ENCODE peak calls at places on chromosomes 12 and 14, in six cellular contexts. S is uterus, Z is stomach, F is transverse colon, L is Peyer's patch, O is body of pancreas. W is an unnamed sample.

GRCh38 chr12:95608252-95609033 is 57.2 kb upstream of the USP44 start:
- DNase-seq in O (peak), S (peak), Z (peak), L (no peak), F (no peak), W (no peak)

GRCh38 chr12:30219047-30219446 is 435.3 kb upstream of the TMTC1 start:
- DNase-seq in L (no peak), F (no peak), S (no peak), Z (no peak), O (no peak), W (no peak)

GRCh38 chr14:91872517-91873470 is 5.5 kb upstream of the TC2N start:
- DNase-seq in O (peak), Z (peak), F (peak), S (peak), L (peak), W (peak)

GRCh38 chr12:1576410-1577240 is 17.8 kb downstream of the FBXL14 start:
- DNase-seq in F (no peak), L (no peak), Z (no peak), O (peak), S (peak), W (peak)

GRCh38 chr12:2535583-2536187 is 259.1 kb upstream of the FKBP4 start:
- DNase-seq in Z (no peak), S (no peak), F (no peak), O (no peak), L (no peak), W (no peak)

GRCh38 chr12:64595863-64596793 is 14.2 kb upstream of the RASSF3 start:
- DNase-seq in S (no peak), F (no peak), L (no peak), O (no peak), Z (no peak), W (no peak)

GRCh38 chr14:50318031-50318626 is 6.0 kb downstream of the DMAC2L start:
- DNase-seq in Z (no peak), L (no peak), O (no peak), F (no peak), S (no peak), W (no peak)

GRCh38 chr12:113203852-113204760 is 17.2 kb upstream of the TPCN1 start:
- DNase-seq in S (no peak), F (no peak), L (no peak), O (no peak), Z (no peak), W (no peak)

GRCh38 chr14:71261206-71261605 is 353.9 kb downstream of the PCNX1 start:
- DNase-seq in S (no peak), Z (no peak), F (no peak), L (no peak), O (no peak), W (no peak)

GRCh38 chr12:109715310-109716091 is 1.9 kb downstream of the FAM222A start:
- DNase-seq in F (peak), S (no peak), O (peak), L (no peak), Z (peak), W (no peak)

GRCh38 chr12:64491718-64492117 is 39.8 kb downstream of the TBK1 start:
- DNase-seq in L (no peak), O (no peak), F (no peak), S (no peak), Z (no peak), W (no peak)

GRCh38 chr12:33588082-33588712 is 148.6 kb upstream of the SYT10 start:
- DNase-seq in F (no peak), S (no peak), L (no peak), O (no peak), Z (no peak), W (peak)

GRCh38 chr14:24078146-24078545 is 6.8 kb downstream of the CPNE6 start:
- DNase-seq in L (no peak), S (no peak), Z (no peak), O (no peak), F (no peak), W (no peak)

GRCh38 chr12:111993290-111994150 is 19.4 kb downstream of the TMEM116 start:
- DNase-seq in Z (no peak), S (no peak), O (no peak), F (no peak), L (no peak), W (no peak)

GRCh38 chr14:59463773-59464650 is 1.2 kb downstream of the GPR135 start:
- DNase-seq in O (peak), S (no peak), Z (no peak), F (peak), L (peak), W (no peak)

GRCh38 chr12:85301054-85301453 is 21.0 kb downstream of the ALX1 start:
- DNase-seq in L (no peak), S (no peak), F (no peak), O (no peak), Z (no peak), W (no peak)

GRCh38 chr14:69500736-69501135 is 16.2 kb downstream of the PLEKHD1 start:
- DNase-seq in L (no peak), F (no peak), Z (no peak), O (no peak), S (no peak), W (no peak)

GRCh38 chr14:67276131-67276530 is 34.9 kb downstream of the PALS1 start:
- DNase-seq in L (no peak), O (no peak), F (no peak), S (no peak), Z (no peak), W (no peak)

GRCh38 chr14:72515779-72516770 is 377.8 kb downstream of the DPF3 start:
- DNase-seq in L (no peak), O (peak), Z (no peak), F (no peak), S (peak), W (no peak)

GRCh38 chr12:96352161-96352835 is 47.9 kb downstream of the CDK17 start:
- DNase-seq in L (no peak), S (no peak), Z (no peak), F (no peak), O (no peak), W (no peak)

GRCh38 chr12:117377758-117378157 is 16.3 kb upstream of the NOS1 start:
- DNase-seq in O (no peak), Z (no peak), L (no peak), S (no peak), F (no peak), W (no peak)

GRCh38 chr14:74437654-74438053 is 11.6 kb upstream of the SYNDIG1L start:
- DNase-seq in S (no peak), O (no peak), Z (no peak), L (no peak), F (no peak), W (no peak)

GRCh38 chr14:89707086-89707485 is 247.4 kb downstream of the EFCAB11 start:
- DNase-seq in S (no peak), Z (no peak), L (no peak), F (no peak), O (no peak), W (no peak)

GRCh38 chr12:108634225-108634795 is 616 bp upstream of the SELPLG start:
- DNase-seq in O (no peak), F (peak), Z (peak), S (no peak), L (no peak), W (no peak)

GRCh38 chr14:52789118-52789517 is 2.3 kb downstream of the GNPNAT1 start:
- DNase-seq in F (no peak), O (no peak), L (no peak), S (no peak), Z (no peak), W (no peak)

GRCh38 chr12:42716521-42716920 is 127.0 kb upstream of the PRICKLE1 start:
- DNase-seq in Z (no peak), F (no peak), S (peak), L (no peak), O (peak), W (no peak)
- H3K27ac ChIP-seq in Z (no peak), F (no peak), S (no peak), L (no peak), O (no peak), W (no peak)

GRCh38 chr12:125225641-125226040 is 160.4 kb downstream of the AACS start:
- DNase-seq in S (no peak), Z (no peak), L (no peak), F (no peak), O (no peak), W (no peak)

GRCh38 chr12:125228519-125229260 is 163.5 kb downstream of the AACS start:
- DNase-seq in Z (no peak), O (no peak), F (no peak), S (no peak), L (no peak), W (no peak)

DNA sequence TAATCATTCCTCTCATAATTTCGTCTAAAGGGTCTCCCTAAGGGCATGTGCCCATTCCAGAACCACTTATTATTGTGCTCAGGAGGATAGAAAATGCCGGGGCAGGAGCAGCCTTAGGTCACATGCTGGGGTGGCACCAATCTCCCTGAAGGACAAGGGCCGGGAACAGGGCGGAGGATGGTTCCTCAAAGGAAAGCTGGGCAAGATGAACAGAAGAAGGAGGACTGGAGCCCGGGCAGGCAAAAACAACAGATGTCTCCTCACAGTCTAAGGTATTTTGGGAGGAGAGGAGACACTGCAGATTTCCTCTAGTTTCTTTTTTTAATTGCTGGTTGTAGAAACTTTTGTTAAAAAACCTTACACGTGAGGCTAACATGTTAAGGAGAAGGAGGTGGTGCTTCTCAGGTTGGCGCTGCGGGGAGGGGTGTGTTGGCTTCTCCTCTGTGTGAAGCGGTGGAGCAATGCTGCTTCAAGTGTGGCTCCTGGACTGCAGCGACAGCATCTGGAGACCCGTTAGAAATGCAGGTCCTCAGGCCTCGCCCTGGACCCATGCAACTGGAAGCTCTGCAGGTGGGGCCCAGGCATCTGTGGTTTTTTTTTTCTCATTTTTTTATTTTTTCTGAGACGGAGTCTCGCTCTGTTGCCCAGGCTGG is 164.8 kb downstream of the AACS start:
- DNase-seq in S (no peak), F (no peak), Z (no peak), O (no peak), L (no peak), W (no peak)
- TF ChIP-seq POLR2A in S (no peak), F (no peak), Z (no peak), O (no peak), L (no peak), W (no peak)

GRCh38 chr12:105738036-105738435 is 400.7 kb downstream of the NUAK1 start:
- DNase-seq in F (no peak), O (no peak), L (no peak), S (peak), Z (no peak), W (no peak)
- H3K27ac ChIP-seq in F (peak), O (no peak), L (no peak), S (peak), Z (peak), W (no peak)

DNA sequence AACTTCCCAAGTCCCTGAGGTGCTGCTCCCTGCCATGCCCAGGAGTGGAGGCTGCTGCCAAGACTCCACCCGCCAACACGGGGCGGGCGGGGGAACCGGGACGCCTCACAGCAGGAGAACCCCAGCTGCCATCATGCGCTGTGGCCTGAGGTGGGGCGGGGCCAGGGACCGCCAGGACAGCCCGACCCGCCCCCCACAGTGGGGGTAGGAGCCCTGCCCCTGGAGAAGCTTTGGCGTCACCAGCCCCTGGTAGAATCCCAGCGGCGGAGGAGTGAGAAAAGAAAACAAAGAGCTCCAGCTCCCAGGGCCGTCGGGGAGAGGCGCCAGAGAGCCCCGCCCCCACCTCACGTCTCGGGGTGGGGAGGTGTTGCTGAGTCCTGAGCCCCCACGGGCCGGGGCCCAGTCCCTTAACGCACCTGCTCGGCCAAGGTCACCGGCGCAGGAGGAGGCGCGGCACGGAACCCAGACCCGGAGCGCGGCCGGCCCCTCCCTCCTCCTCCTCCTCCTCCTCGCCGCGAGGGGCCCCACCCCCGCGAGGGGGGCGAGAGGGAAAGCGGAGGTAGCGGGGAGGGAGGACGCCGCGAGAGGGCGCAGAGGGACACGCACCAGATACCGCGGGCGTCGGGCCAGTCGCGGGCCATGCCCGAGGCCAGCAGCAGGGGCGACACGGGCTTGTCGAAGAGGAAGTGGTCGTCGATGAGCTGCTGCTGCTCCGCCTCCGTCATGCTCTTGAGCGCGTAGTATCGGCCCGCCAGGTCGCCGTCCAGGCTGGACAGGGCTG is 1.8 kb downstream of the CKB start:
- DNase-seq in F (peak), S (peak), L (peak), Z (peak), O (peak), W (peak)
- TF ChIP-seq POLR2A in F (peak), S (peak), L (peak), Z (no peak), O (peak), W (peak)

W was measured in prostate gland.